ENCODE peak calls at places on chromosomes 5 and 9, in ten cellular contexts. One of them, this sample, is unnamed.

GRCh38 chr9:109816490-109816889 is 36.5 kb downstream of the PALM2AKAP2 start:
- DNase-seq in neuronal stem cell: no peak
- DNase-seq in NCI-H460: peak; percentile 45
- DNase-seq in activated CD4-positive, alpha-beta T cell treated with anti-CD3 and anti-CD28 coated beads for 24 hours: no peak
- DNase-seq in stimulated activated CD4-positive, alpha-beta T cell treated with anti-CD3 and anti-CD28 coated beads, Interleukin-2, amount 100 ng/mL, for 48 hours: no peak
- DNase-seq in CD8-positive, alpha-beta T cell: no peak
- DNase-seq in RPMI7951: peak; percentile 100
- DNase-seq in pancreas: no peak
- DNase-seq in substantia nigra: no peak
- DNase-seq in NCI-H2029 treated with DMSO at 0.1 percent for 48 hours: no peak
- DNase-seq in this sample: peak; percentile 94

GRCh38 chr9:98429613-98430012 is 174.2 kb upstream of the TBC1D2 start:
- DNase-seq in RPMI7951: peak; percentile 47
- DNase-seq in NCI-H460: no peak
- DNase-seq in CD8-positive, alpha-beta T cell: no peak
- DNase-seq in neuronal stem cell: no peak
- DNase-seq in NCI-H2029 treated with DMSO at 0.1 percent for 48 hours: no peak
- DNase-seq in substantia nigra: no peak
- DNase-seq in pancreas: no peak
- DNase-seq in stimulated activated CD4-positive, alpha-beta T cell treated with anti-CD3 and anti-CD28 coated beads, Interleukin-2, amount 100 ng/mL, for 48 hours: no peak
- DNase-seq in activated CD4-positive, alpha-beta T cell treated with anti-CD3 and anti-CD28 coated beads for 24 hours: no peak
- DNase-seq in this sample: no peak

GRCh38 chr5:82364497-82364896 is 86.3 kb upstream of the RPS23 start:
- DNase-seq in NCI-H2029 treated with DMSO at 0.1 percent for 48 hours: peak; percentile 24
- DNase-seq in NCI-H460: no peak
- DNase-seq in stimulated activated CD4-positive, alpha-beta T cell treated with anti-CD3 and anti-CD28 coated beads, Interleukin-2, amount 100 ng/mL, for 48 hours: no peak
- DNase-seq in CD8-positive, alpha-beta T cell: no peak
- DNase-seq in substantia nigra: no peak
- DNase-seq in activated CD4-positive, alpha-beta T cell treated with anti-CD3 and anti-CD28 coated beads for 24 hours: no peak
- DNase-seq in pancreas: no peak
- DNase-seq in neuronal stem cell: no peak
- DNase-seq in RPMI7951: peak; percentile 80
- DNase-seq in this sample: peak; percentile 84

GRCh38 chr5:33361781-33362180 is 79.0 kb upstream of the TARS1 start:
- DNase-seq in stimulated activated CD4-positive, alpha-beta T cell treated with anti-CD3 and anti-CD28 coated beads, Interleukin-2, amount 100 ng/mL, for 48 hours: no peak
- DNase-seq in substantia nigra: no peak
- DNase-seq in pancreas: no peak
- DNase-seq in neuronal stem cell: no peak
- DNase-seq in NCI-H460: no peak
- DNase-seq in activated CD4-positive, alpha-beta T cell treated with anti-CD3 and anti-CD28 coated beads for 24 hours: no peak
- DNase-seq in RPMI7951: no peak
- DNase-seq in CD8-positive, alpha-beta T cell: no peak
- DNase-seq in NCI-H2029 treated with DMSO at 0.1 percent for 48 hours: no peak
- DNase-seq in this sample: no peak

GRCh38 chr5:78376315-78376714 is 15.9 kb downstream of the SCAMP1 start:
- DNase-seq in neuronal stem cell: no peak
- DNase-seq in RPMI7951: no peak
- DNase-seq in NCI-H2029 treated with DMSO at 0.1 percent for 48 hours: no peak
- DNase-seq in stimulated activated CD4-positive, alpha-beta T cell treated with anti-CD3 and anti-CD28 coated beads, Interleukin-2, amount 100 ng/mL, for 48 hours: no peak
- DNase-seq in substantia nigra: no peak
- DNase-seq in NCI-H460: no peak
- DNase-seq in CD8-positive, alpha-beta T cell: no peak
- DNase-seq in activated CD4-positive, alpha-beta T cell treated with anti-CD3 and anti-CD28 coated beads for 24 hours: no peak
- DNase-seq in pancreas: no peak
- DNase-seq in this sample: no peak

GRCh38 chr5:159051431-159052281 is 48.1 kb downstream of the EBF1 start:
- DNase-seq in pancreas: peak; percentile 69
- DNase-seq in CD8-positive, alpha-beta T cell: no peak
- DNase-seq in substantia nigra: peak; percentile 10
- DNase-seq in RPMI7951: peak; percentile 17
- DNase-seq in stimulated activated CD4-positive, alpha-beta T cell treated with anti-CD3 and anti-CD28 coated beads, Interleukin-2, amount 100 ng/mL, for 48 hours: peak; percentile 9
- DNase-seq in neuronal stem cell: no peak
- DNase-seq in activated CD4-positive, alpha-beta T cell treated with anti-CD3 and anti-CD28 coated beads for 24 hours: no peak
- DNase-seq in NCI-H460: no peak
- DNase-seq in NCI-H2029 treated with DMSO at 0.1 percent for 48 hours: no peak
- DNase-seq in this sample: peak; percentile 12

GRCh38 chr5:151718653-151719052 is 31.9 kb upstream of the SPARC start:
- DNase-seq in NCI-H2029 treated with DMSO at 0.1 percent for 48 hours: no peak
- DNase-seq in substantia nigra: no peak
- DNase-seq in CD8-positive, alpha-beta T cell: no peak
- DNase-seq in neuronal stem cell: no peak
- DNase-seq in stimulated activated CD4-positive, alpha-beta T cell treated with anti-CD3 and anti-CD28 coated beads, Interleukin-2, amount 100 ng/mL, for 48 hours: no peak
- DNase-seq in NCI-H460: no peak
- DNase-seq in RPMI7951: no peak
- DNase-seq in activated CD4-positive, alpha-beta T cell treated with anti-CD3 and anti-CD28 coated beads for 24 hours: no peak
- DNase-seq in pancreas: no peak
- DNase-seq in this sample: no peak

GRCh38 chr5:115389074-115389798 is 92.8 kb upstream of the CCDC112 start:
- DNase-seq in stimulated activated CD4-positive, alpha-beta T cell treated with anti-CD3 and anti-CD28 coated beads, Interleukin-2, amount 100 ng/mL, for 48 hours: no peak
- DNase-seq in neuronal stem cell: no peak
- DNase-seq in substantia nigra: no peak
- DNase-seq in NCI-H2029 treated with DMSO at 0.1 percent for 48 hours: no peak
- DNase-seq in RPMI7951: peak; percentile 81
- DNase-seq in activated CD4-positive, alpha-beta T cell treated with anti-CD3 and anti-CD28 coated beads for 24 hours: no peak
- DNase-seq in NCI-H460: no peak
- DNase-seq in pancreas: no peak
- DNase-seq in CD8-positive, alpha-beta T cell: no peak
- DNase-seq in this sample: no peak

GRCh38 chr9:117416856-117417255 is 2.0 kb upstream of the ASTN2 start:
- DNase-seq in activated CD4-positive, alpha-beta T cell treated with anti-CD3 and anti-CD28 coated beads for 24 hours: no peak
- DNase-seq in RPMI7951: no peak
- DNase-seq in stimulated activated CD4-positive, alpha-beta T cell treated with anti-CD3 and anti-CD28 coated beads, Interleukin-2, amount 100 ng/mL, for 48 hours: no peak
- DNase-seq in CD8-positive, alpha-beta T cell: no peak
- DNase-seq in NCI-H460: no peak
- DNase-seq in neuronal stem cell: no peak
- DNase-seq in substantia nigra: no peak
- DNase-seq in NCI-H2029 treated with DMSO at 0.1 percent for 48 hours: no peak
- DNase-seq in pancreas: no peak
- DNase-seq in this sample: no peak

GRCh38 chr9:83130541-83130940 is 67.6 kb upstream of the RASEF start:
- DNase-seq in activated CD4-positive, alpha-beta T cell treated with anti-CD3 and anti-CD28 coated beads for 24 hours: no peak
- DNase-seq in substantia nigra: no peak
- DNase-seq in stimulated activated CD4-positive, alpha-beta T cell treated with anti-CD3 and anti-CD28 coated beads, Interleukin-2, amount 100 ng/mL, for 48 hours: no peak
- DNase-seq in NCI-H2029 treated with DMSO at 0.1 percent for 48 hours: no peak
- DNase-seq in neuronal stem cell: no peak
- DNase-seq in pancreas: no peak
- DNase-seq in RPMI7951: no peak
- DNase-seq in CD8-positive, alpha-beta T cell: no peak
- DNase-seq in NCI-H460: no peak
- DNase-seq in this sample: peak; percentile 1

GRCh38 chr9:128640626-128641025 is 16.0 kb downstream of the DYNC2I2 start:
- DNase-seq in substantia nigra: no peak
- DNase-seq in stimulated activated CD4-positive, alpha-beta T cell treated with anti-CD3 and anti-CD28 coated beads, Interleukin-2, amount 100 ng/mL, for 48 hours: no peak
- DNase-seq in RPMI7951: no peak
- DNase-seq in NCI-H460: no peak
- DNase-seq in activated CD4-positive, alpha-beta T cell treated with anti-CD3 and anti-CD28 coated beads for 24 hours: no peak
- DNase-seq in CD8-positive, alpha-beta T cell: no peak
- DNase-seq in NCI-H2029 treated with DMSO at 0.1 percent for 48 hours: no peak
- DNase-seq in neuronal stem cell: no peak
- DNase-seq in pancreas: no peak
- DNase-seq in this sample: no peak

GRCh38 chr5:43631182-43631910 is 28.4 kb downstream of the NNT start:
- DNase-seq in pancreas: peak; percentile 21
- DNase-seq in CD8-positive, alpha-beta T cell: no peak
- DNase-seq in neuronal stem cell: peak; percentile 65
- DNase-seq in RPMI7951: peak; percentile 74
- DNase-seq in substantia nigra: no peak
- DNase-seq in activated CD4-positive, alpha-beta T cell treated with anti-CD3 and anti-CD28 coated beads for 24 hours: peak; percentile 13
- DNase-seq in stimulated activated CD4-positive, alpha-beta T cell treated with anti-CD3 and anti-CD28 coated beads, Interleukin-2, amount 100 ng/mL, for 48 hours: peak; percentile 18
- DNase-seq in NCI-H460: peak; percentile 80
- DNase-seq in NCI-H2029 treated with DMSO at 0.1 percent for 48 hours: peak; percentile 12
- DNase-seq in this sample: peak; percentile 79

GRCh38 chr5:16857635-16858034 is 78.5 kb downstream of the MYO10 start:
- DNase-seq in RPMI7951: no peak
- DNase-seq in NCI-H460: no peak
- DNase-seq in NCI-H2029 treated with DMSO at 0.1 percent for 48 hours: no peak
- DNase-seq in stimulated activated CD4-positive, alpha-beta T cell treated with anti-CD3 and anti-CD28 coated beads, Interleukin-2, amount 100 ng/mL, for 48 hours: no peak
- DNase-seq in pancreas: no peak
- DNase-seq in substantia nigra: no peak
- DNase-seq in activated CD4-positive, alpha-beta T cell treated with anti-CD3 and anti-CD28 coated beads for 24 hours: no peak
- DNase-seq in CD8-positive, alpha-beta T cell: no peak
- DNase-seq in neuronal stem cell: no peak
- DNase-seq in this sample: no peak

GRCh38 chr5:180519098-180519497 is 24.9 kb downstream of the CNOT6 start:
- DNase-seq in substantia nigra: no peak
- DNase-seq in NCI-H460: no peak
- DNase-seq in pancreas: no peak
- DNase-seq in neuronal stem cell: no peak
- DNase-seq in CD8-positive, alpha-beta T cell: no peak
- DNase-seq in stimulated activated CD4-positive, alpha-beta T cell treated with anti-CD3 and anti-CD28 coated beads, Interleukin-2, amount 100 ng/mL, for 48 hours: no peak
- DNase-seq in NCI-H2029 treated with DMSO at 0.1 percent for 48 hours: no peak
- DNase-seq in RPMI7951: no peak
- DNase-seq in activated CD4-positive, alpha-beta T cell treated with anti-CD3 and anti-CD28 coated beads for 24 hours: no peak
- DNase-seq in this sample: no peak

GRCh38 chr5:141960018-141960417 is 2.0 kb upstream of the PCDH12 start:
- DNase-seq in RPMI7951: no peak
- DNase-seq in NCI-H460: no peak
- DNase-seq in substantia nigra: no peak
- DNase-seq in stimulated activated CD4-positive, alpha-beta T cell treated with anti-CD3 and anti-CD28 coated beads, Interleukin-2, amount 100 ng/mL, for 48 hours: peak; percentile 23
- DNase-seq in activated CD4-positive, alpha-beta T cell treated with anti-CD3 and anti-CD28 coated beads for 24 hours: no peak
- DNase-seq in NCI-H2029 treated with DMSO at 0.1 percent for 48 hours: no peak
- DNase-seq in pancreas: peak; percentile 73
- DNase-seq in neuronal stem cell: no peak
- DNase-seq in CD8-positive, alpha-beta T cell: no peak
- DNase-seq in this sample: peak; percentile 57

GRCh38 chr9:93188426-93189368 is 4.8 kb downstream of the WNK2 start:
- DNase-seq in stimulated activated CD4-positive, alpha-beta T cell treated with anti-CD3 and anti-CD28 coated beads, Interleukin-2, amount 100 ng/mL, for 48 hours: no peak
- DNase-seq in CD8-positive, alpha-beta T cell: no peak
- DNase-seq in neuronal stem cell: no peak
- DNase-seq in activated CD4-positive, alpha-beta T cell treated with anti-CD3 and anti-CD28 coated beads for 24 hours: no peak
- DNase-seq in NCI-H460: no peak
- DNase-seq in RPMI7951: no peak
- DNase-seq in NCI-H2029 treated with DMSO at 0.1 percent for 48 hours: no peak
- DNase-seq in substantia nigra: no peak
- DNase-seq in pancreas: peak; percentile 71
- DNase-seq in this sample: no peak

GRCh38 chr5:72036951-72037350 is 70.3 kb upstream of the MAP1B start:
- DNase-seq in CD8-positive, alpha-beta T cell: no peak
- DNase-seq in NCI-H460: no peak
- DNase-seq in substantia nigra: no peak
- DNase-seq in pancreas: no peak
- DNase-seq in stimulated activated CD4-positive, alpha-beta T cell treated with anti-CD3 and anti-CD28 coated beads, Interleukin-2, amount 100 ng/mL, for 48 hours: no peak
- DNase-seq in neuronal stem cell: no peak
- DNase-seq in NCI-H2029 treated with DMSO at 0.1 percent for 48 hours: no peak
- DNase-seq in activated CD4-positive, alpha-beta T cell treated with anti-CD3 and anti-CD28 coated beads for 24 hours: no peak
- DNase-seq in RPMI7951: peak; percentile 8
- DNase-seq in this sample: no peak

GRCh38 chr5:149150457-149150856 is 9.2 kb downstream of the ABLIM3 start:
- DNase-seq in CD8-positive, alpha-beta T cell: no peak
- DNase-seq in NCI-H460: no peak
- DNase-seq in activated CD4-positive, alpha-beta T cell treated with anti-CD3 and anti-CD28 coated beads for 24 hours: no peak
- DNase-seq in stimulated activated CD4-positive, alpha-beta T cell treated with anti-CD3 and anti-CD28 coated beads, Interleukin-2, amount 100 ng/mL, for 48 hours: no peak
- DNase-seq in RPMI7951: peak; percentile 59
- DNase-seq in pancreas: no peak
- DNase-seq in substantia nigra: no peak
- DNase-seq in NCI-H2029 treated with DMSO at 0.1 percent for 48 hours: no peak
- DNase-seq in neuronal stem cell: no peak
- DNase-seq in this sample: peak; percentile 88

GRCh38 chr5:154309805-154310204 is 119.3 kb downstream of the GALNT10 start:
- DNase-seq in activated CD4-positive, alpha-beta T cell treated with anti-CD3 and anti-CD28 coated beads for 24 hours: no peak
- DNase-seq in stimulated activated CD4-positive, alpha-beta T cell treated with anti-CD3 and anti-CD28 coated beads, Interleukin-2, amount 100 ng/mL, for 48 hours: no peak
- DNase-seq in NCI-H460: no peak
- DNase-seq in RPMI7951: peak; percentile 72
- DNase-seq in pancreas: no peak
- DNase-seq in NCI-H2029 treated with DMSO at 0.1 percent for 48 hours: no peak
- DNase-seq in neuronal stem cell: no peak
- DNase-seq in CD8-positive, alpha-beta T cell: no peak
- DNase-seq in substantia nigra: no peak
- DNase-seq in this sample: peak; percentile 73

GRCh38 chr5:149675467-149676201 is 54.5 kb upstream of the PPARGC1B start:
- DNase-seq in CD8-positive, alpha-beta T cell: no peak
- DNase-seq in NCI-H2029 treated with DMSO at 0.1 percent for 48 hours: peak; percentile 54
- DNase-seq in neuronal stem cell: no peak
- DNase-seq in stimulated activated CD4-positive, alpha-beta T cell treated with anti-CD3 and anti-CD28 coated beads, Interleukin-2, amount 100 ng/mL, for 48 hours: no peak
- DNase-seq in pancreas: no peak
- DNase-seq in substantia nigra: no peak
- DNase-seq in NCI-H460: no peak
- DNase-seq in RPMI7951: no peak
- DNase-seq in activated CD4-positive, alpha-beta T cell treated with anti-CD3 and anti-CD28 coated beads for 24 hours: no peak
- DNase-seq in this sample: peak; percentile 78

GRCh38 chr5:9596833-9597232 is 33.3 kb downstream of the TAS2R1 start:
- DNase-seq in RPMI7951: no peak
- DNase-seq in pancreas: no peak
- DNase-seq in NCI-H460: no peak
- DNase-seq in NCI-H2029 treated with DMSO at 0.1 percent for 48 hours: no peak
- DNase-seq in neuronal stem cell: no peak
- DNase-seq in CD8-positive, alpha-beta T cell: no peak
- DNase-seq in activated CD4-positive, alpha-beta T cell treated with anti-CD3 and anti-CD28 coated beads for 24 hours: no peak
- DNase-seq in stimulated activated CD4-positive, alpha-beta T cell treated with anti-CD3 and anti-CD28 coated beads, Interleukin-2, amount 100 ng/mL, for 48 hours: no peak
- DNase-seq in substantia nigra: no peak
- DNase-seq in this sample: no peak

GRCh38 chr9:6106576-6107339 is 91.3 kb upstream of the RANBP6 start:
- DNase-seq in pancreas: no peak
- DNase-seq in neuronal stem cell: peak; percentile 32
- DNase-seq in substantia nigra: no peak
- DNase-seq in NCI-H460: peak; percentile 14
- DNase-seq in RPMI7951: peak; percentile 76
- DNase-seq in activated CD4-positive, alpha-beta T cell treated with anti-CD3 and anti-CD28 coated beads for 24 hours: no peak
- DNase-seq in stimulated activated CD4-positive, alpha-beta T cell treated with anti-CD3 and anti-CD28 coated beads, Interleukin-2, amount 100 ng/mL, for 48 hours: no peak
- DNase-seq in NCI-H2029 treated with DMSO at 0.1 percent for 48 hours: no peak
- DNase-seq in CD8-positive, alpha-beta T cell: no peak
- DNase-seq in this sample: peak; percentile 56

GRCh38 chr5:135051872-135052271 is 17.8 kb upstream of the PITX1 start:
- DNase-seq in substantia nigra: no peak
- DNase-seq in NCI-H2029 treated with DMSO at 0.1 percent for 48 hours: no peak
- DNase-seq in NCI-H460: no peak
- DNase-seq in CD8-positive, alpha-beta T cell: no peak
- DNase-seq in stimulated activated CD4-positive, alpha-beta T cell treated with anti-CD3 and anti-CD28 coated beads, Interleukin-2, amount 100 ng/mL, for 48 hours: no peak
- DNase-seq in neuronal stem cell: no peak
- DNase-seq in RPMI7951: no peak
- DNase-seq in activated CD4-positive, alpha-beta T cell treated with anti-CD3 and anti-CD28 coated beads for 24 hours: no peak
- DNase-seq in pancreas: no peak
- DNase-seq in this sample: no peak

GRCh38 chr5:76029739-76030138 is 53.4 kb upstream of the SV2C start:
- DNase-seq in neuronal stem cell: no peak
- DNase-seq in RPMI7951: no peak
- DNase-seq in NCI-H460: no peak
- DNase-seq in CD8-positive, alpha-beta T cell: no peak
- DNase-seq in substantia nigra: no peak
- DNase-seq in pancreas: no peak
- DNase-seq in stimulated activated CD4-positive, alpha-beta T cell treated with anti-CD3 and anti-CD28 coated beads, Interleukin-2, amount 100 ng/mL, for 48 hours: no peak
- DNase-seq in activated CD4-positive, alpha-beta T cell treated with anti-CD3 and anti-CD28 coated beads for 24 hours: no peak
- DNase-seq in NCI-H2029 treated with DMSO at 0.1 percent for 48 hours: no peak
- DNase-seq in this sample: no peak

GRCh38 chr9:20550326-20550725 is 72.0 kb downstream of the MLLT3 start:
- DNase-seq in CD8-positive, alpha-beta T cell: no peak
- DNase-seq in NCI-H2029 treated with DMSO at 0.1 percent for 48 hours: no peak
- DNase-seq in activated CD4-positive, alpha-beta T cell treated with anti-CD3 and anti-CD28 coated beads for 24 hours: no peak
- DNase-seq in RPMI7951: no peak
- DNase-seq in neuronal stem cell: no peak
- DNase-seq in NCI-H460: no peak
- DNase-seq in pancreas: no peak
- DNase-seq in stimulated activated CD4-positive, alpha-beta T cell treated with anti-CD3 and anti-CD28 coated beads, Interleukin-2, amount 100 ng/mL, for 48 hours: no peak
- DNase-seq in substantia nigra: no peak
- DNase-seq in this sample: no peak

GRCh38 chr9:83596899-83597504 is 25.9 kb upstream of the IDNK start:
- DNase-seq in substantia nigra: no peak
- DNase-seq in RPMI7951: no peak
- DNase-seq in pancreas: no peak
- DNase-seq in NCI-H2029 treated with DMSO at 0.1 percent for 48 hours: peak; percentile 23
- DNase-seq in CD8-positive, alpha-beta T cell: no peak
- DNase-seq in neuronal stem cell: peak; percentile 66
- DNase-seq in NCI-H460: peak; percentile 15
- DNase-seq in activated CD4-positive, alpha-beta T cell treated with anti-CD3 and anti-CD28 coated beads for 24 hours: peak; percentile 32
- DNase-seq in stimulated activated CD4-positive, alpha-beta T cell treated with anti-CD3 and anti-CD28 coated beads, Interleukin-2, amount 100 ng/mL, for 48 hours: peak; percentile 57
- DNase-seq in this sample: peak; percentile 58

GRCh38 chr9:112844771-112845542 is 45.7 kb downstream of the SLC46A2 start:
- DNase-seq in CD8-positive, alpha-beta T cell: peak; percentile 38
- DNase-seq in NCI-H460: peak; percentile 64
- DNase-seq in NCI-H2029 treated with DMSO at 0.1 percent for 48 hours: peak; percentile 92
- DNase-seq in activated CD4-positive, alpha-beta T cell treated with anti-CD3 and anti-CD28 coated beads for 24 hours: peak; percentile 71
- DNase-seq in neuronal stem cell: peak; percentile 68
- DNase-seq in stimulated activated CD4-positive, alpha-beta T cell treated with anti-CD3 and anti-CD28 coated beads, Interleukin-2, amount 100 ng/mL, for 48 hours: peak; percentile 84
- DNase-seq in substantia nigra: peak; percentile 38
- DNase-seq in pancreas: peak; percentile 84
- DNase-seq in RPMI7951: peak; percentile 61
- DNase-seq in this sample: peak; percentile 72

GRCh38 chr5:171842006-171842776 is 56.6 kb downstream of the SMIM23 start:
- DNase-seq in neuronal stem cell: no peak
- DNase-seq in NCI-H2029 treated with DMSO at 0.1 percent for 48 hours: no peak
- DNase-seq in activated CD4-positive, alpha-beta T cell treated with anti-CD3 and anti-CD28 coated beads for 24 hours: no peak
- DNase-seq in substantia nigra: no peak
- DNase-seq in RPMI7951: no peak
- DNase-seq in NCI-H460: no peak
- DNase-seq in pancreas: no peak
- DNase-seq in CD8-positive, alpha-beta T cell: no peak
- DNase-seq in stimulated activated CD4-positive, alpha-beta T cell treated with anti-CD3 and anti-CD28 coated beads, Interleukin-2, amount 100 ng/mL, for 48 hours: no peak
- DNase-seq in this sample: no peak

This sample was measured in lung microvascular endothelial cell.